ENCODE peak calls at places on chromosomes 11 and 22, in ten cellular contexts. U is NCI-H1092, S is HT1080, H is heart right ventricle, E is NCI-H774, W is HS-5, N is LHCN-M2, O is PC-9, Q is ovary, A is body of pancreas. X is an unnamed sample.

GRCh38 chr11:75492181-75492820 is 33.4 kb downstream of the GDPD5 start:
- DNase-seq in U (no peak), S (peak), H (no peak), E (no peak), W (no peak), N (no peak), O (no peak), Q (no peak), A (no peak), X (no peak)

GRCh38 chr11:122023614-122024250 is 92.3 kb downstream of the BLID start:
- DNase-seq in U (no peak), S (peak), H (no peak), E (no peak), W (no peak), N (no peak), O (no peak), Q (no peak), A (no peak), X (no peak)

GRCh38 chr11:36488096-36488495 is 22.0 kb downstream of the TRAF6 start:
- DNase-seq in U (no peak), S (no peak), H (no peak), E (no peak), W (no peak), N (no peak), O (no peak), Q (no peak), A (no peak), X (no peak)

GRCh38 chr22:33529424-33530113 is 390.7 kb downstream of the LARGE1 start:
- DNase-seq in U (no peak), S (peak), H (no peak), E (no peak), W (no peak), N (no peak), O (no peak), Q (no peak), A (no peak), X (no peak)

GRCh38 chr11:119729581-119730346 is 764 bp upstream of the NECTIN1 start:
- DNase-seq in U (no peak), S (peak), H (peak), E (peak), W (no peak), N (peak), O (peak), Q (peak), A (peak), X (no peak)

GRCh38 chr22:23243006-23243573 is 62.8 kb downstream of the BCR start:
- DNase-seq in U (no peak), S (no peak), H (no peak), E (no peak), W (no peak), N (no peak), O (no peak), Q (no peak), A (no peak), X (peak)

GRCh38 chr11:70607561-70607960 is 209.2 kb downstream of the CTTN start:
- DNase-seq in U (no peak), S (no peak), H (no peak), E (no peak), W (no peak), N (no peak), O (no peak), Q (no peak), A (no peak), X (no peak)

GRCh38 chr11:70398834-70399680 is 728 bp downstream of the CTTN start:
- DNase-seq in U (no peak), S (no peak), H (no peak), E (no peak), W (no peak), N (no peak), O (no peak), Q (no peak), A (peak), X (no peak)